ENCODE peak calls at places on chromosomes 2 and 18, in five cellular contexts. G is heart left ventricle, U is body of pancreas, T is tibial artery, N is Peyer's patch. F is an unnamed sample.

GRCh38 chr18:449374-449773 is 51.1 kb downstream of the COLEC12 start:
- DNase-seq in G (no peak), U (peak; percentile 87), T (no peak), N (no peak), F (no peak)

GRCh38 chr2:164046040-164046439 is 310.2 kb upstream of the FIGN start:
- DNase-seq in G (no peak), U (no peak), T (no peak), N (no peak), F (no peak)

GRCh38 chr2:234814366-234814765 is 137.5 kb upstream of the SH3BP4 start:
- DNase-seq in G (no peak), U (no peak), T (no peak), N (no peak), F (no peak)

GRCh38 chr2:98782570-98782969 is 51.6 kb upstream of the MGAT4A start:
- DNase-seq in G (no peak), U (no peak), T (no peak), N (no peak), F (no peak)

GRCh38 chr2:54086157-54086556 is 29.3 kb upstream of the ACYP2 start:
- DNase-seq in G (no peak), U (no peak), T (no peak), N (no peak), F (no peak)

GRCh38 chr2:26429779-26430654 is 28.3 kb downstream of the DRC1 start:
- DNase-seq in G (peak; percentile 54), U (no peak), T (no peak), N (no peak), F (peak; percentile 21)

GRCh38 chr18:75638223-75638596 is 210.7 kb upstream of the SMIM21 start:
- DNase-seq in G (no peak), U (no peak), T (no peak), N (no peak), F (no peak)

GRCh38 chr2:23616630-23617029 is 231.7 kb downstream of the KLHL29 start:
- DNase-seq in G (no peak), U (no peak), T (no peak), N (no peak), F (no peak)

GRCh38 chr2:187532333-187533120 is 21.7 kb downstream of the TFPI start:
- DNase-seq in G (no peak), U (no peak), T (no peak), N (no peak), F (no peak)

DNA sequence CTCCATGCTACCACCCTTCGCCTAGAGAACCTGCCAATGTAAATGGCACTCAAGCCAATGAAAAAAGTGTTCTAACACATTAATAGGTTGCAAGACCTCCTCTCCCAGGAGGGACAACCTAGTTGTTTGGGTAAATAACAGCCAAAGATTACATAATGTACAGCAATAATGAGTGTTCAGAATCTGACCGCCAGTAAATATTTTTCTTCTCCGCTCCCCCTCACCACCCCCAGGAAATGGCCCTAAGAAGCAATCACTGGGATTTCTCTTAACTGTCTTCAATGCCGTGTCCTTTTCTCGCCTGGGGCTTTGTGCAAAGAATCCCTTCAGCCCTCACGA is 536 bp downstream of the HYCC2 start:
- DNase-seq in G (no peak), U (no peak), T (no peak), N (no peak), F (no peak)
- H3K27ac ChIP-seq in G (peak overlapping the region; percentile 94), U (peak overlapping the region; percentile 73), T (peak overlapping the region; percentile 84), N (peak overlapping the region; percentile 89), F (peak overlapping the region; percentile 90)

DNA sequence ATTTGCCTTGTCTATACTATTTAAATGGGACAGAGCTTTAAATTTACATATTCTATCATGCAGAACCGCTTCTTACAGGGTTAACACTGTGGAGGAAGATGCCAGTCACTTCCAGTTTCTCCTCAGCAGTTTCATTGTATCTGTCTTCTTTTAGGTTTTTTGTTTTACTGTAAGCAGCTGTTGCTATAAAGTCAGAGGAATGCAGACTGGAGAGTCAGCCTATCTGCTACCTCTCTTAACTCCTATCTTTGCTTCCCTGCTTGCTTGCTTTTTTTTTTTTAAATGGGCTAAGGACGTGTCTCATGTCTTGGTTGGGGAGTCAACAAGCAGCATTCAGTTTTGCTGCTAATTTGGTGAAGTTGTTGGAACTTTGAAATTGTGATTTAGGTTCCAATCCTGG is 8.9 kb downstream of the EPC2 start:
- DNase-seq in G (no peak), U (no peak), T (no peak), N (no peak), F (no peak)
- H3K4me3 ChIP-seq in G (no peak overlapping the region), U (no peak overlapping the region), T (no peak overlapping the region), N (no peak overlapping the region), F (no peak overlapping the region)

GRCh38 chr2:144401036-144401435 is 118.9 kb downstream of the ZEB2 start:
- DNase-seq in G (no peak), U (no peak), T (no peak), N (no peak), F (no peak)
- H3K27ac ChIP-seq in G (no peak overlapping the region), U (no peak overlapping the region), T (no peak overlapping the region), N (no peak overlapping the region), F (no peak overlapping the region)

GRCh38 chr18:3401669-3402620 is 48.0 kb upstream of the TGIF1 start:
- DNase-seq in G (no peak), U (no peak), T (no peak), N (no peak), F (no peak)

GRCh38 chr18:3400567-3401296 is 49.2 kb upstream of the TGIF1 start:
- DNase-seq in G (no peak), U (no peak), T (no peak), N (no peak), F (no peak)

GRCh38 chr18:3397786-3398185 is 52.2 kb upstream of the TGIF1 start:
- DNase-seq in G (no peak), U (no peak), T (no peak), N (no peak), F (no peak)

GRCh38 chr18:3405713-3406112 is 44.3 kb upstream of the TGIF1 start:
- DNase-seq in G (no peak), U (no peak), T (no peak), N (no peak), F (no peak)

DNA sequence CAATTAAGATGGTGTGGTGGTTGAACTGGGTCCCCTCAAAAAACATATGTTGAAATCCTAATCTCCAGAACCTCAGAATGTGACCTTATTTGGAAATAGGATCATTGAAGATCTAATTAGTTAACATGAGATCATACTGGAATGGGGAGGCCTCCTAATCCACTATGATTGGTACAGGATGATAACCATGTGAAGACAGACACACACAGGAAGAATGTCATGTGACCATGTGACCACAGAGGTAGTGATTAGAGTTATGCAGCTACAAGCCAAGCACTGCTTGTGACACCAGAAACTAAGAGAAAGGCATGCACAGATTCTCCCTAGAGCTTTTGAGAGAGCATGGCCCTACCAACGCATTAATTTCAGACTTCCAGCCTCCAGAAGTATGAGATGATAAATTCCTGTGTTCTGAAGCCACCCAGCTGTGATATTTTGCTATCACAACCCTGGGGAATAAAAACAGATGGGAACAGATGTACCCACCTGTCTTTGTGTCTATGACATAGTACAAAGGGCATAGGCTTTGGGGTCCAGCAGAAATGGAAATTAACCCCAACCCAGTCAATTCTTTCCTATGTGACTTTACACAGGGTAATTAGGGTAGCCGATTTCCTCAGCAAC is 46.9 kb upstream of the TGIF1 start:
- DNase-seq in G (no peak), U (no peak), T (no peak), N (peak; percentile 47), F (no peak)
- H3K4me3 ChIP-seq in G (no peak overlapping the region), U (no peak overlapping the region), T (no peak overlapping the region), N (no peak overlapping the region), F (no peak overlapping the region)

GRCh38 chr18:3284501-3284900 is 22.6 kb downstream of the MYL12B start:
- DNase-seq in G (no peak), U (no peak), T (no peak), N (no peak), F (no peak)
- H3K27ac ChIP-seq in G (no peak overlapping the region), U (no peak overlapping the region), T (no peak overlapping the region), N (no peak overlapping the region), F (no peak overlapping the region)

GRCh38 chr18:9719421-9719981 is 11.4 kb downstream of the RAB31 start:
- DNase-seq in G (no peak), U (no peak), T (peak; percentile 85), N (no peak), F (no peak)

GRCh38 chr18:9722691-9723090 is 14.6 kb downstream of the RAB31 start:
- DNase-seq in G (no peak), U (peak; percentile 79), T (no peak), N (no peak), F (no peak)

GRCh38 chr18:9721893-9722515 is 13.9 kb downstream of the RAB31 start:
- DNase-seq in G (no peak), U (no peak), T (no peak), N (no peak), F (no peak)

GRCh38 chr18:9716780-9717563 is 8.9 kb downstream of the RAB31 start:
- DNase-seq in G (no peak), U (no peak), T (no peak), N (no peak), F (no peak)

DNA sequence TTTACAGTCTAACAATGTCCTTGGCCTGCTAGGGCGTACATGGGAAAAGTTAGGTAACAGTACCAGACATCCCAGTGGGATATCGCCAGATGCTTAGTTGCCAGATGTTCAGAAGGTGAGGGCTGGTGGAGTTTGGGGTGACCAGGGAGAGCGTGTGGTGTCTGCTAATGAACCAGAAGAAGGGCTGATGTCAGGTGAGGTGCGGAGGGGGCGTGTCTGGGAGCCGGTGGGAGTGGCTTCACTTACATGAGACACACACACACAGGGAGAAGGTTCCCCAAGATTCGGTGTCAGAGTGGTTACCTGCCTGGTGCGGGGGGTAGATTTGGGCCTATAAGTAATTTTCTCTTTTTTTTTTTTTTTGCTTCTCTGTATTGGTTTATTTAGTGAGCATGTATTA is 12.2 kb downstream of the RAB31 start:
- DNase-seq in G (no peak), U (no peak), T (no peak), N (no peak), F (no peak)
- H3K4me3 ChIP-seq in G (no peak overlapping the region), U (no peak overlapping the region), T (no peak overlapping the region), N (no peak overlapping the region), F (no peak overlapping the region)

DNA sequence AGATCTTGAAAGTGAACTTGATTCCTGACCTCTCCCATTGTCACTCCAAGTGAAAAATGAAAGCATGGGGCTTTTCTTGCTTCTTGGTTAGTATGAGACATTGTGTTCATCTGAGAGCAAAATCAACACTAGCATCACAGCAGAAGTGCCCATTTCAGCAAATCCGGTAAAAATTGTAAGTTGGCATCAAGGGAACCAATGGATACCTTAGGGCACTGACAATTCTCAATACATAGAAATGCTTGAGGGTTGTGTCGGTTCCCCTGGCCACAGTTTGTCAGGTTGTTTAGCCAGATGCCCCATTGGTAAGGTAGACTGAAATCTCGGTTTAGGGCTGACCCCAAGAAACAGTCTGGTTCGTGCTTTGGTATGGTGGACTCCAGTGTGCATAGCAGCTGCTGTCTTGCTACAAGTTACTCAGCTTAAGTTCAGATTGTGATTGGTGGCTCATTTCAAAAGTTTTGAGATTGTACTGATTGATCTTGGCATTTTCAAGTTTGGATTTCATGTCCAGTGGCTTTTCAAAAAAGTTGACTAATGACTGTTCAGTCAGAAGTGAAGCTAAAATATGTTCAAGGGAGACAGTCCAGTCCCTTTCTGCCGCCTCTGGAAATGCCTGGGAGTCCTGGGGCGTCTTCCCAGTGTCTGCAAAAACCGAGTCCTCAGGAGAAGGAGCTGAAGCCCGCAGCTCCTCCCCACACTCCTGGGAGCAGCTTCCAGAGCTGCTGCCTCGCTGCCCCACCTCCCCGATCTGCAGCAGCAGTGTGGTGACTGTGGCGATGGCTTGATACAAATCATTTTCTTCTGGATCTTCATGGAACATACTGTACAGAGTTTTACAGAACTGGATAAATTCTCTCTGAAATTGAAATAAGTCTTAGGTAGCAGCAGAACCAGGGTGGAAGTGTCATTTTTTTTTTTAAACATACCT is 5.6 kb downstream of the RPL31 start:
- DNase-seq in G (no peak), U (no peak), T (no peak), N (no peak), F (no peak)
- H3K27ac ChIP-seq in G (no peak overlapping the region), U (no peak overlapping the region), T (no peak overlapping the region), N (no peak overlapping the region), F (no peak overlapping the region)

GRCh38 chr18:8601277-8602032 is 7.8 kb upstream of the RAB12 start:
- DNase-seq in G (no peak), U (no peak), T (no peak), N (no peak), F (no peak)
- H3K4me3 ChIP-seq in G (no peak overlapping the region), U (no peak overlapping the region), T (no peak overlapping the region), N (no peak overlapping the region), F (no peak overlapping the region)